ENCODE peak calls at places on chromosomes 11 and 22, in six cellular contexts. T is cardiac muscle cell, L is heart left ventricle, F is A549, Z is AG04450, Y is psoas muscle. K is an unnamed sample.
A peak's percentile ranks its signal among the peaks of the same experiment; 100 is the strongest.

GRCh38 chr11:16184588-16184987 is 171.8 kb downstream of the SOX6 start:
- DNase-seq in T (no peak), L (no peak), F (peak; percentile 55), Z (peak; percentile 54), Y (no peak), K (no peak)

GRCh38 chr22:20624161-20624616 is 116.8 kb downstream of the MED15 start:
- DNase-seq in T (no peak), L (no peak), F (no peak), Z (no peak), Y (no peak), K (no peak)

GRCh38 chr11:79006854-79007253 is 432.2 kb upstream of the NARS2 start:
- DNase-seq in T (no peak), L (no peak), F (no peak), Z (no peak), Y (no peak), K (no peak)

GRCh38 chr22:36613958-36614357 is 85.0 kb upstream of the EIF3D start:
- DNase-seq in T (peak; percentile 41), L (no peak), F (no peak), Z (no peak), Y (no peak), K (no peak)

GRCh38 chr11:134939046-134939445 is 527.0 kb upstream of the B3GAT1 start:
- DNase-seq in T (no peak), L (no peak), F (no peak), Z (no peak), Y (no peak), K (no peak)

GRCh38 chr11:119377961-119378667 is 3.4 kb downstream of the USP2 start:
- DNase-seq in T (no peak), L (no peak), F (no peak), Z (no peak), Y (no peak), K (no peak)

GRCh38 chr11:58788355-58789023 is 56.0 kb downstream of the GLYATL2 start:
- DNase-seq in T (peak; percentile 62), L (no peak), F (peak; percentile 6), Z (no peak), Y (no peak), K (peak; percentile 36)

GRCh38 chr11:87600938-87601337 is 563.2 kb downstream of the TMEM135 start:
- DNase-seq in T (peak; percentile 9), L (no peak), F (no peak), Z (no peak), Y (no peak), K (no peak)

GRCh38 chr22:42560781-42561180 is 7.0 kb downstream of the SERHL2 start:
- DNase-seq in T (peak; percentile 32), L (no peak), F (no peak), Z (no peak), Y (no peak), K (no peak)

GRCh38 chr22:24483966-24484545 is 11.1 kb upstream of the UPB1 start:
- DNase-seq in T (no peak), L (no peak), F (no peak), Z (no peak), Y (no peak), K (no peak)

GRCh38 chr22:40953446-40953845 is 2.3 kb downstream of the RBX1 start:
- DNase-seq in T (no peak), L (no peak), F (no peak), Z (no peak), Y (no peak), K (no peak)

GRCh38 chr11:2313051-2313951 is 11.5 kb downstream of the TSPAN32 start:
- DNase-seq in T (no peak), L (peak; percentile 40), F (no peak), Z (no peak), Y (no peak), K (no peak)

GRCh38 chr22:49271831-49272230 is 555.8 kb downstream of the BRD1 start:
- DNase-seq in T (no peak), L (no peak), F (no peak), Z (no peak), Y (no peak), K (no peak)

GRCh38 chr11:1453611-1454386 is 32.8 kb downstream of the MOB2 start:
- DNase-seq in T (peak; percentile 64), L (no peak), F (no peak), Z (no peak), Y (no peak), K (no peak)

DNA sequence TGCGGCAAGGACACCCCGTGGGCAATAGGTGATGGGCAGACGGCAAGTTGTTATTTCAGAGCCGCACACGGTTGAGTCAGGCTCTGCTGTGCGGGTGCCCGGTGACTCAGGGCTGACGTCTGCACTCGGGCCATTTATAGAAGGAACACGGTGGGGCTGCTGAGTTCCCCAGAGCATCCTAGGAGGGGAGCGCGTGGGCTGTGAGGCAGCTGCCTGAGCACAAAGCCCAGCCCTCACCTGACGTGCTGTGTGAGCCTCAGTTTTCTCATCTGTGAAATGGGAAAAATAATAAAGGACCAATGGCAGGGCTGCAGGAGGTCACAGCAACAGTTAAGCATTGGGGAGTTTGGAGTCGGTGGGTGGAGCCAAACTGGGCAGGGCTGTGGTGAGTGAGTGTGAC is 11.3 kb upstream of the RHOD start:
- DNase-seq in T (no peak), L (no peak), F (peak; percentile 79), Z (peak; percentile 69), Y (peak; percentile 50), K (peak; percentile 70)
- TF ChIP-seq CTCF in T (no peak), L (no peak), F (peak; percentile 12), Z (no peak), Y (no peak), K (no peak)

GRCh38 chr22:26542831-26543230 is 30.6 kb upstream of the TFIP11 start:
- DNase-seq in T (no peak), L (no peak), F (no peak), Z (no peak), Y (no peak), K (no peak)
- H3K4me3 ChIP-seq in T (no peak overlapping the region), L (no peak overlapping the region), F (no peak overlapping the region), Z (no peak overlapping the region), Y (no peak overlapping the region), K (no peak overlapping the region)

GRCh38 chr11:74818283-74818946 is 69.8 kb downstream of the RNF169 start:
- DNase-seq in T (no peak), L (no peak), F (no peak), Z (no peak), Y (no peak), K (no peak)
- H3K27ac ChIP-seq in T (no peak overlapping the region), L (no peak overlapping the region), F (no peak overlapping the region), Z (no peak overlapping the region), Y (no peak overlapping the region), K (no peak overlapping the region)

DNA sequence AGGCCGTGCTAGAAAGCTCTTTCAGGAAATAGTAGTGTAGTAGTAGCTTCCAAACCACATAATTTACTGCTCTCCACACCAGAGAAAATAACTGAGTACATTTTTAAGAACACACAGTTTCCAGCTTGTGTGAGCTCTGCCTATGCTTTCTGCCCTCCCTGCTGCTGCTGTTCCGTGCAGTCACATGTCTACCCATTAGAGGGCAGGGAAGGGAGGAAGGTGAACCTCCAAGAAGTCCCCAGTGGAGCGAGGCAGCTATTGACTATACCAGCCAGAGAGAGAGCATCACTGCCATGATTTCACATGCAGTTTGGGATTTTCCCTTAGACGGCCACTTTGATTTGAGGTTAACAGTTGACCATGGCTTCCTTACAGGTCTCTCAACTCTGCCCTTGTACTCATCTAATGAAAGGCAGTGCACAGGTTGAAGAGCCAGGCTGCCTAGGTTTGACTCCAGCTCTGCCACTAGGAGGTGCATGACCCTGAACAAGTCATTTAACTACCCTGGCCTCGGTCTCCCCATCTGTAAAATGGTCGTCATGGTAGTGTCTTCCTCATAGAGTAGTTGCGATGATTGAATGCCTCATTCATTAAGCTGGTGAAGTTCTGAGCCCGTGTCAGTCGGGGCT is 19.7 kb upstream of the CTTN start:
- DNase-seq in T (no peak), L (no peak), F (no peak), Z (no peak), Y (no peak), K (no peak)
- TF ChIP-seq CTCF in T (no peak), L (no peak), F (peak; percentile 18), Z (peak; percentile 27), Y (no peak), K (no peak)

DNA sequence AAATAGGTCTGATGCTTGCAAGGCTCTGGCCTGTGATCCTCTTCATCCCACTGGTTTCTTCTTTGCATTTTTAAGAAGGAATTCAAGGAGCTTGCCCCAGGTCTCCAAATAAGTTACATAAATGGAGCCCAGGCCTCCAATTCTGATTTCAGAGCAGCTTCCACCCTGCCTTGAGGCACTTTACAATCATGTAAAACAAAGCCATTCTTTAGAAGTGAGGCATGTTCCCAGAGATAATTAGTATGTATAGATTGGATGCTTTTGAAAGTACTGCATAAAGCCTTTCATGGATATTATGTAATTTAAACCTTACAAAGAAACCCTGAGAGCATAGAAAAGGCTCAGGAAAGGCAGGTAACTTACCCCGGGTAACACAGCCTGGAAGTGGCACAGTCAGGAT is 466.5 kb downstream of the MIAT start:
- DNase-seq in T (no peak), L (no peak), F (no peak), Z (no peak), Y (no peak), K (no peak)
- H3K4me3 ChIP-seq in T (no peak overlapping the region), L (no peak overlapping the region), F (no peak overlapping the region), Z (no peak overlapping the region), Y (no peak overlapping the region), K (no peak overlapping the region)

GRCh38 chr11:131886201-131886600 is 515.8 kb downstream of the NTM start:
- DNase-seq in T (no peak), L (no peak), F (no peak), Z (no peak), Y (no peak), K (no peak)

GRCh38 chr11:131885371-131885770 is 515.0 kb downstream of the NTM start:
- DNase-seq in T (no peak), L (no peak), F (no peak), Z (no peak), Y (no peak), K (no peak)

GRCh38 chr11:131889760-131890620 is 519.6 kb downstream of the NTM start:
- DNase-seq in T (peak; percentile 28), L (no peak), F (no peak), Z (no peak), Y (no peak), K (no peak)

GRCh38 chr11:131888230-131888826 is 517.9 kb downstream of the NTM start:
- DNase-seq in T (no peak), L (no peak), F (no peak), Z (peak; percentile 73), Y (no peak), K (no peak)

DNA sequence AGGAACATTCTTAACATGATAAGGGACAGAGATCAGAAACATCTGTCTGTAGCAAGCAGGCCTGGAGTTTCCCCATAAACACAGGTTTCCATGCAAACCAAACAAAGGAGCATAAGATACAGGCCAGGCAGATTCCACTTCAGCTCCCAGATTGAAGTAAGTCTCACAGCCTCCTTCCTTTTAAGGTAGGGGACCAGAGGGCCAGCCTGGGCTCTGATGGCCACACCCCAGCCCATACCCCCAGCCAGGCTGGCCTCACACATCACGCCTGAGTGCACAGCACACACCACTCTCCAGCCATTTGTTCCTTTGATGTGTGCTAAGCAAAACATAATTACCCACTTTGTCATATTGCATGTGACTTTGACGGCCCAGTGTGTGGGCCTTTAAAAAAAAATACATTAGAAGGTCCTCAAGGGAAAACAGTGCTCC is 518.7 kb downstream of the NTM start:
- DNase-seq in T (peak; percentile 24), L (no peak), F (no peak), Z (peak; percentile 80), Y (no peak), K (no peak)
- H3K27ac ChIP-seq in T (no peak overlapping the region), L (no peak overlapping the region), F (no peak overlapping the region), Z (peak overlapping the region; percentile 88), Y (no peak overlapping the region), K (no peak overlapping the region)